ENCODE peak calls at places on chromosomes 6 and 20, in four cellular contexts. N is IMR-90, U is GM12878, Q is K562. K is an unnamed sample.
A peak's percentile ranks its signal among the peaks of the same experiment; 100 is the strongest.

GRCh38 chr20:20188647-20189046 is 136.3 kb downstream of the CFAP61 start:
- DNase-seq in U (no peak), N (no peak), Q (no peak), K (no peak)

GRCh38 chr6:127897437-127897836 is 3.4 kb downstream of the THEMIS start:
- DNase-seq in Q (no peak), U (no peak), N (no peak), K (no peak)

GRCh38 chr6:169568314-169569087 is 133.3 kb downstream of the WDR27 start:
- DNase-seq in N (no peak), Q (no peak), U (no peak), K (no peak)

GRCh38 chr6:13696226-13696625 is 15.4 kb downstream of the RANBP9 start:
- DNase-seq in Q (no peak), U (no peak), N (peak; percentile 90), K (no peak)

GRCh38 chr6:3999800-4000661 is 78.9 kb downstream of the FAM217A start:
- DNase-seq in U (no peak), Q (no peak), N (no peak), K (no peak)

GRCh38 chr6:28884423-28885148 is 39.2 kb downstream of the TRIM27 start:
- DNase-seq in Q (no peak), N (no peak), U (no peak), K (no peak)

GRCh38 chr6:97151611-97152010 is 131.4 kb downstream of the MMS22L start:
- DNase-seq in Q (no peak), U (no peak), N (no peak), K (no peak)

GRCh38 chr6:1388927-1389790 is at the start of gene FOXF2:
- DNase-seq in U (no peak), N (no peak), Q (peak; percentile 37), K (peak; percentile 75)

GRCh38 chr20:41222703-41223102 is 85.4 kb downstream of the PLCG1 start:
- DNase-seq in Q (no peak), U (no peak), N (peak; percentile 54), K (no peak)

GRCh38 chr6:156599977-156600647 is 177.1 kb upstream of the ARID1B start:
- DNase-seq in N (no peak), Q (no peak), U (no peak), K (no peak)

GRCh38 chr6:1787894-1788293 is 178.2 kb downstream of the FOXC1 start:
- DNase-seq in N (peak; percentile 65), Q (no peak), U (no peak), K (no peak)

GRCh38 chr20:24987873-24988835 is 4.4 kb downstream of the APMAP start:
- DNase-seq in Q (no peak), U (no peak), N (no peak), K (no peak)

GRCh38 chr6:46129634-46130505 is at the start of gene ENPP4:
- DNase-seq in N (peak; percentile 23), Q (peak; percentile 47), U (peak; percentile 100), K (peak; percentile 95)

GRCh38 chr6:63352587-63353281 is 33.0 kb upstream of the LGSN start:
- DNase-seq in Q (no peak), U (peak; percentile 88), N (peak; percentile 49), K (no peak)

GRCh38 chr6:33894438-33894837 is 90.6 kb upstream of the MLN start:
- DNase-seq in N (no peak), Q (no peak), U (no peak), K (no peak)

GRCh38 chr6:29424168-29424567 is 9.4 kb downstream of the OR12D1 start:
- DNase-seq in Q (no peak), U (no peak), N (no peak), K (no peak)

GRCh38 chr20:19618711-19619110 is 139.3 kb upstream of the RIN2 start:
- DNase-seq in U (no peak), N (no peak), Q (no peak), K (no peak)

GRCh38 chr6:170057034-170057734 is 233.7 kb downstream of the DLL1 start:
- DNase-seq in U (no peak), N (no peak), Q (no peak), K (peak; percentile 30)

GRCh38 chr20:22501034-22501433 is 83.3 kb downstream of the FOXA2 start:
- DNase-seq in Q (no peak), N (no peak), U (no peak), K (no peak)

GRCh38 chr6:10555625-10556309 is 34.6 kb downstream of the GCNT2 start:
- DNase-seq in U (no peak), Q (no peak), N (peak; percentile 8), K (peak; percentile 56)
- H3K4me3 ChIP-seq in U (no peak overlapping the region), Q (no peak overlapping the region), N (peak overlapping the region; percentile 37), K (peak overlapping the region; percentile 81)

GRCh38 chr6:132007474-132008190 is 56.5 kb upstream of the CCN2 start:
- DNase-seq in Q (no peak), U (no peak), N (peak; percentile 83), K (no peak)

GRCh38 chr6:132009175-132009574 is 58.0 kb upstream of the CCN2 start:
- DNase-seq in Q (no peak), N (no peak), U (no peak), K (no peak)

GRCh38 chr6:132011582-132011981 is 60.4 kb upstream of the CCN2 start:
- DNase-seq in U (no peak), N (no peak), Q (no peak), K (no peak)
- TF ChIP-seq CHD1 in U (no peak), N (no peak), Q (no peak), K (no peak)

DNA sequence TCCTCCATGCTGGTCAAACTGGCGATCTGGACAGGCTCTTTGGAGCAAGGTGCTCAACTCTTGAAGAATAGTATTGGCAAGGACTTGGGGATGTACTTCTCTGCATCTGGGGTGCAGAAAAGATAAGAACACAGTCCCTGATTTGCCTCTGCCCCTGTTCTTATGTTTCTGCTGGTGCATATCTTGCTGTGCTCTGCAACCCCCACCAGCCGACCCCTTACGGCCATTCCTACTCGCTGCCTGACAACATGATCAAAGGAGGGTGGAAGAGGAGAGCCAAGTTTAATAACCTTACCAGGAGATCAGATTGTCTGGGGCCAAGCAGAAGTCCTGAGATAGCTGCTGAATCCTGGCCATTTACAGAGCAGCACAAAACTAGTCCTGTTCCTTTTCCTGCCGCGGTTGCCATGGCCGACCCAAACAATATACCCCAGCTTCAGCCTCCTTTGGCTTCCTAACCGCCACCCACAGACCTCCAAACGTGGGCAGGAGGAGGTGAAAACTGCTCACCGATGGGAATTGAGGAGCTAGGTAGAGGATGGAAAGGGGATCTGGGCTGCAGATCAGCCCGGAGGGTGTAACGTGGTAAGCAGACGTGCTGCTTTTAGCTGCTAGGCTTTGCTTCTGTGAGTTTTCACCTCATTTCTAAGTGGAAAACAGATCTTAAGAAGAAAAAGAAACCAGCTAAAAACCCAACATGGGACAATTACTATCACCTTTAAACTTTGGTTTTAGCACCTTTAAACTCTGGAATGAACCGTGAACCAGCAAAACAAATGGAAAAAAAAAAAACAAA is 60.9 kb downstream of the ATXN1 start:
- DNase-seq in N (no peak), Q (no peak), U (no peak), K (no peak)
- H3K4me3 ChIP-seq in N (no peak overlapping the region), Q (no peak overlapping the region), U (no peak overlapping the region), K (no peak overlapping the region)

GRCh38 chr6:25298508-25298834 is 19.3 kb downstream of the CARMIL1 start:
- DNase-seq in Q (no peak), N (no peak), U (no peak), K (no peak)
- TF ChIP-seq CHD1 in Q (no peak), N (no peak), U (no peak), K (no peak)

DNA sequence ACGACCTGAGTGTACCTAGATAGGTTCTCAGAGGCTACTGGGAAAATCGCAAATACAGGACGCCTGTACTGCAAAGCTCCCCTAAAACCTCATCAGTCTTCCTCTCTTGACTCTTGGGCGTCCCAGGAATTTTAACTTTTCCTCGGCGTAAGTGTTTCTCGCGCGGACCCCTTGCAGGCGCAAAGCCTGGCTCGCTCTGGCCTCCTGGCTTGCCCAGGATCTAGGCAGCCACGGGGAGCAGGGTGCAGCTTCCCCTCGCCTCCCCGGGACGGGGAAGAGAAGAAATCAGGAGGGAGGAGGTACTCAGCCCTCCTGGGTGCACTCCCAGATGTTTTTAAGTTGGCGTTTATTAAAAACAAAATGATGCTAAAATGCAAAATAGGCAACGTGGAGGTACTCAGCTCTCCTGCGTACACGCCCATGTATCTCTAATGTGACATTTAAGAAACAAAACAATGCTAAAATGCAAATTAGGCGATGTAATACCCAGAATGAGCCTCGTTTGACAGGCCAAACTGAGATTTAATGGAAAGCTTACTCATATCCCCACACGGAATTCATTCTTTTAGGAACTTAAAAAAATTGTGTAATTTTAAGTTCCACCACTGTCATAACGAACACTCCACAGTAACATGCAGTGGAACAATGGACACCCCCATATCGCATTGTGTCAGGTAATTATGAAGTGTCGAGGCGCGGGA is 1.6 kb upstream of the SOBP start:
- DNase-seq in N (no peak), U (no peak), Q (no peak), K (no peak)
- H3K4me3 ChIP-seq in N (peak overlapping the region; percentile 93), U (peak overlapping the region; percentile 59), Q (no peak overlapping the region), K (peak overlapping the region; percentile 73)

GRCh38 chr20:3890410-3890751 is 1.2 kb downstream of the PANK2 start:
- DNase-seq in N (peak; percentile 56), Q (no peak), U (no peak), K (no peak)

GRCh38 chr20:3889489-3890409 is 562 bp downstream of the PANK2 start:
- DNase-seq in Q (peak; percentile 65), U (no peak), N (no peak), K (peak; percentile 53)

GRCh38 chr20:3885711-3886110 is 3.5 kb upstream of the PANK2 start:
- DNase-seq in Q (no peak), N (no peak), U (no peak), K (no peak)

GRCh38 chr20:3888622-3889488 is at the start of gene PANK2:
- DNase-seq in N (peak; percentile 98), U (peak; percentile 98), Q (peak; percentile 98), K (peak; percentile 98)

GRCh38 chr20:3887870-3888614 is 1.1 kb upstream of the PANK2 start:
- DNase-seq in Q (no peak), U (no peak), N (no peak), K (no peak)
- TF ChIP-seq CHD1 in Q (no peak), U (no peak), N (no peak), K (no peak)

GRCh38 chr6:69059413-69059812 is 424.3 kb downstream of the ADGRB3 start:
- DNase-seq in Q (no peak), N (no peak), U (no peak), K (no peak)
- H3K4me3 ChIP-seq in Q (no peak overlapping the region), N (no peak overlapping the region), U (no peak overlapping the region), K (no peak overlapping the region)